ENCODE peak calls at places on chromosomes 4 and X, in four cellular contexts. W, Z, A and T are unnamed samples. For H3K36me3, the result is how much of the 10 kb centered on the place peaks cover.

GRCh38 chr4:179361978-179362486 is 1919.8 kb upstream of the AGA start:
- DNase-seq in W (no peak), Z (no peak), A (no peak), T (no peak)

GRCh38 chr4:139555705-139556070 is 331 bp downstream of the SETD7 start:
- DNase-seq in A (peak), Z (no peak), W (no peak), T (peak)

GRCh38 chr4:78551420-78552351 is at the start of gene ANXA3:
- DNase-seq in W (peak), Z (no peak), A (peak), T (no peak)

GRCh38 chr4:14669418-14669817 is 332.9 kb upstream of the CPEB2 start:
- DNase-seq in A (no peak), Z (no peak), W (no peak), T (no peak)

GRCh38 chr4:82431026-82431745 is 796 bp downstream of the ENOPH1 start:
- DNase-seq in W (peak), A (peak), Z (peak), T (peak)

GRCh38 chr4:53022162-53023100 is 160.3 kb downstream of the RASL11B start:
- DNase-seq in W (no peak), Z (no peak), A (no peak), T (no peak)

GRCh38 chr4:24141836-24142235 is 252.0 kb upstream of the PPARGC1A start:
- DNase-seq in Z (no peak), W (no peak), A (no peak), T (no peak)

GRCh38 chr4:165198329-165198728 is 9.0 kb upstream of the KLHL2 start:
- DNase-seq in W (peak), A (no peak), Z (no peak), T (no peak)

GRCh38 chrX:64352084-64352483 is 43.2 kb downstream of the MTMR8 start:
- DNase-seq in A (no peak), W (no peak), Z (no peak), T (no peak)

GRCh38 chrX:102957751-102958150 is 20.7 kb downstream of the RAB40AL start:
- DNase-seq in Z (peak), A (no peak), W (no peak), T (no peak)

GRCh38 chrX:40099046-40099968 is 1.5 kb upstream of the BCOR start:
- DNase-seq in W (no peak), Z (no peak), A (peak), T (peak)

GRCh38 chr4:169774466-169775445 is 17.0 kb upstream of the HPF1 start:
- DNase-seq in W (no peak), A (peak), Z (no peak), T (no peak)

GRCh38 chrX:40262641-40263560 is 165.1 kb upstream of the BCOR start:
- DNase-seq in Z (peak), W (peak), A (no peak), T (no peak)

GRCh38 chr4:86500527-86500926 is 93.6 kb upstream of the PTPN13 start:
- DNase-seq in W (no peak), A (no peak), Z (no peak), T (no peak)

GRCh38 chr4:86055898-86056297 is 304.0 kb downstream of the MAPK10 start:
- DNase-seq in A (no peak), W (peak), Z (peak), T (no peak)

GRCh38 chrX:24371391-24371972 is 11.0 kb downstream of the SUPT20HL1 start:
- DNase-seq in W (peak), A (no peak), Z (peak), T (no peak)

GRCh38 chr4:151624606-151625565 is 135.9 kb downstream of the GATB start:
- DNase-seq in W (no peak), Z (no peak), A (no peak), T (peak)

GRCh38 chrX:108601276-108601675 is 135.1 kb downstream of the IRS4 start:
- DNase-seq in Z (no peak), W (no peak), A (no peak), T (no peak)

GRCh38 chrX:49291615-49292337 is 11.7 kb upstream of the GAGE10 start:
- DNase-seq in W (peak), A (peak), Z (peak), T (peak)

GRCh38 chr4:116018831-116019230 is 905.4 kb upstream of the NDST4 start:
- DNase-seq in W (peak), Z (no peak), A (no peak), T (no peak)

GRCh38 chr4:148444296-148445070 is 2.3 kb upstream of the NR3C2 start:
- DNase-seq in W (peak), Z (no peak), A (peak), T (peak)

GRCh38 chrX:124530803-124531202 is 184.4 kb downstream of the SH2D1A start:
- DNase-seq in Z (no peak), W (no peak), A (no peak), T (no peak)

GRCh38 chr4:185719493-185719843 is 92.5 kb downstream of the SORBS2 start:
- DNase-seq in A (no peak), W (no peak), Z (no peak), T (no peak)

GRCh38 chr4:185721190-185721948 is 90.6 kb downstream of the SORBS2 start:
- DNase-seq in Z (no peak), W (no peak), A (no peak), T (peak)

GRCh38 chr4:185718578-185719492 is 93.2 kb downstream of the SORBS2 start:
- DNase-seq in Z (no peak), A (no peak), W (no peak), T (no peak)

GRCh38 chr4:185723619-185724150 is 88.3 kb downstream of the SORBS2 start:
- DNase-seq in Z (no peak), A (no peak), W (no peak), T (no peak)

DNA sequence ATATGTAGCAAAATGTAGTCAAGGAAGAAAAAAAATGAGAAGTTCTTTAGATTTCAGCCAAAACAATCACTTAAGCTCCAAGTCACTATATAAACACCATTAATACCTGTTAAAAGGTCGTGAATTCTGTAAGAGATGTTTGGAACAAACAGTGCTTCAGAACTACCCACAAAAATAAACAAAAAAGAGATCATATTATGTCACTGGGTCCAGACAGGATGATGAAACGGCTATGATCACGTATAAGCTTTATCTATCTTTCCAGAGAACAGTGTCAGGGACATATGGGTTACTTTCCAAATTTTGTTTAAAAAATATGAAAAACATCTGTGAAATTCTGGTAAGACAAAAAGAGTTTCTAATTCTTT is 90.1 kb downstream of the SORBS2 start:
- DNase-seq in Z (no peak), A (no peak), W (no peak), T (no peak)
- H3K27ac ChIP-seq in Z (no peak), A (peak), W (no peak), T (peak)

GRCh38 chr4:7826909-7827306 is 112.8 kb downstream of the AFAP1 start:
- DNase-seq in Z (no peak), A (no peak), W (no peak), T (no peak)
- H3K36me3 ChIP-seq in Z (under half), A (under half), W (under half), T (under half)

GRCh38 chr4:155025762-155026457 is 182.5 kb upstream of the NPY2R start:
- DNase-seq in Z (no peak), A (peak), W (peak), T (no peak)
- TF ChIP-seq CTCF in Z (peak), A (peak), W (peak), T (no peak)

DNA sequence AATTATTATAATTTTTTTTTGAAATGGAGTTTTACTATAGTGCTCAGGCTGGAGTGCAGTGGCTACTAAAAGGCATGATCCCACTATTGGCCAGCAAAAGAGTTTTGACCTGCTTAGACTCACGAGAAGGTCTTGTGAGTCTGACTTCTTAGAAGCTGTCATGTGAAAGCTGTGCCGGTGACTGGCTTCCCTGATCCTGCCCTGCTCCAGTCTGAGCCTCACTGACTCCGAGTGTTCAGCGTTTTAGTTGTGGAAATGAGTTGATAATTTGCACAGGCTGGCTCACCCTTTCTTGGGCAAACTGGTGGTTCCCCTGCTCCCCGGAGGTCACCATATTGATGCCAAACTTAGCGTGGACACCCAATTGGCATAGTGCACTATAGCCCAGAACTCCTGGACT is 16.4 kb upstream of the CXCL8 start:
- DNase-seq in W (no peak), Z (no peak), A (no peak), T (no peak)
- H3K27ac ChIP-seq in W (no peak), Z (no peak), A (no peak), T (no peak)